ENCODE peak calls at places on chromosomes 4 and X, in ten cellular contexts. V is HFF-Myc; B is sciatic nerve; L is stimulated activated CD4-positive, alpha-beta T cell treated with anti-CD3 and anti-CD28 coated beads, Interleukin-4, amount 100 ng/mL, for 1 hour; T is HCEC 1CT; D is RPMI7951; A is lung microvascular endothelial cell; P is WERI-Rb-1; Z is activated CD8-positive, alpha-beta memory T cell treated with anti-CD3 and anti-CD28 coated beads for 1 hour; C is stimulated activated naive B cell treated with anti-CD40 and anti-IgM and Interleukin-4, amounts not matched to agents 10 μg/mL and 1 μg/mL and 100 μg/mL, for 72 hours. H is an unnamed sample.

GRCh38 chr4:20249333-20249732 is 2.4 kb upstream of the SLIT2 start:
- DNase-seq in V (no peak), B (no peak), L (no peak), T (peak), D (peak), A (no peak), P (peak), Z (no peak), C (no peak), H (no peak)

GRCh38 chrX:119708936-119709335 is 16.0 kb upstream of the SEPTIN6 start:
- DNase-seq in V (no peak), B (no peak), L (no peak), T (peak), D (no peak), A (no peak), P (no peak), Z (no peak), C (no peak), H (no peak)

GRCh38 chr4:38166082-38166481 is 205.9 kb downstream of the PTTG2 start:
- DNase-seq in V (no peak), B (no peak), L (no peak), T (no peak), D (no peak), A (no peak), P (no peak), Z (no peak), C (no peak), H (no peak)

GRCh38 chrX:103330601-103331397 is 760 bp downstream of the TCEAL7 start:
- DNase-seq in V (no peak), B (no peak), L (no peak), T (no peak), D (no peak), A (no peak), P (no peak), Z (no peak), C (no peak), H (no peak)

GRCh38 chr4:132564920-132565319 is 584.2 kb upstream of the PCDH10 start:
- DNase-seq in V (no peak), B (no peak), L (no peak), T (no peak), D (no peak), A (no peak), P (no peak), Z (no peak), C (no peak), H (no peak)

GRCh38 chrX:130637591-130637990 is 235.8 kb downstream of the RBMX2 start:
- DNase-seq in V (no peak), B (no peak), L (no peak), T (peak), D (peak), A (no peak), P (no peak), Z (no peak), C (no peak), H (no peak)

GRCh38 chr4:26542996-26543395 is 40.9 kb upstream of the TBC1D19 start:
- DNase-seq in V (no peak), B (no peak), L (no peak), T (no peak), D (no peak), A (no peak), P (no peak), Z (no peak), C (no peak), H (no peak)

GRCh38 chr4:109973529-109973905 is 60.8 kb downstream of the EGF start:
- DNase-seq in V (no peak), B (no peak), L (no peak), T (no peak), D (no peak), A (no peak), P (peak), Z (no peak), C (no peak), H (no peak)

GRCh38 chrX:13464599-13465275 is 104.7 kb upstream of the EGFL6 start:
- DNase-seq in V (no peak), B (no peak), L (no peak), T (peak), D (peak), A (no peak), P (no peak), Z (no peak), C (no peak), H (no peak)

GRCh38 chrX:69597399-69597798 is 18.5 kb upstream of the EDA start:
- DNase-seq in V (no peak), B (no peak), L (no peak), T (no peak), D (no peak), A (no peak), P (no peak), Z (no peak), C (no peak), H (no peak)

GRCh38 chr4:139734201-139734874 is 68.7 kb downstream of the MGST2 start:
- DNase-seq in V (no peak), B (no peak), L (no peak), T (peak), D (peak), A (no peak), P (no peak), Z (no peak), C (no peak), H (no peak)

GRCh38 chrX:119726900-119727555 is 31.4 kb upstream of the SOWAHD start:
- DNase-seq in V (no peak), B (no peak), L (no peak), T (peak), D (no peak), A (no peak), P (no peak), Z (no peak), C (no peak), H (peak)

GRCh38 chr4:142752331-142752830 is 93.7 kb downstream of the INPP4B start:
- DNase-seq in V (no peak), B (no peak), L (no peak), T (no peak), D (no peak), A (no peak), P (no peak), Z (no peak), C (no peak), H (no peak)

GRCh38 chrX:132612990-132613564 is 124.2 kb upstream of the MBNL3 start:
- DNase-seq in V (no peak), B (peak), L (peak), T (peak), D (peak), A (peak), P (peak), Z (peak), C (peak), H (no peak)

GRCh38 chr4:185817403-185817818 is 5.4 kb upstream of the SORBS2 start:
- DNase-seq in V (no peak), B (no peak), L (no peak), T (no peak), D (no peak), A (peak), P (no peak), Z (no peak), C (no peak), H (no peak)

GRCh38 chrX:70998402-70999027 is 67.6 kb upstream of the SLC7A3 start:
- DNase-seq in V (peak), B (no peak), L (no peak), T (peak), D (peak), A (peak), P (peak), Z (no peak), C (no peak), H (no peak)

GRCh38 chrX:36214924-36215323 is 295.4 kb downstream of the CFAP47 start:
- DNase-seq in V (no peak), B (no peak), L (no peak), T (no peak), D (no peak), A (no peak), P (no peak), Z (no peak), C (no peak), H (no peak)

GRCh38 chr4:145012841-145013240 is 85.2 kb downstream of the ANAPC10 start:
- DNase-seq in V (peak), B (no peak), L (no peak), T (peak), D (peak), A (peak), P (no peak), Z (no peak), C (no peak), H (no peak)